ENCODE peak calls at places on chromosomes 16 and 17, in ten cellular contexts. T, K, F, Q, I, R, Z, M, W and Y are unnamed samples.

GRCh38 chr16:26651464-26651863 is 415.3 kb upstream of the C16orf82 start:
- DNase-seq in W (no peak), I (no peak), Q (no peak), F (no peak), R (no peak), K (no peak), M (no peak), Z (no peak), T (no peak), Y (no peak)

GRCh38 chr16:83473109-83473508 is 334.7 kb upstream of the HSBP1 start:
- DNase-seq in M (no peak), I (peak; percentile 62), Z (no peak), T (no peak), Q (no peak), W (no peak), F (no peak), R (no peak), K (no peak), Y (no peak)

GRCh38 chr16:25838724-25839186 is 147.0 kb downstream of the HS3ST4 start:
- DNase-seq in T (peak; percentile 44), F (no peak), Q (peak; percentile 75), I (peak; percentile 45), Z (no peak), W (no peak), R (peak; percentile 10), K (peak; percentile 14), M (peak; percentile 71), Y (peak; percentile 4)

GRCh38 chr16:19307587-19308241 is 22.2 kb downstream of the CLEC19A start:
- DNase-seq in K (no peak), F (no peak), Q (no peak), R (no peak), T (peak; percentile 26), M (no peak), W (no peak), I (no peak), Z (no peak), Y (no peak)

GRCh38 chr17:65246252-65246651 is 109.1 kb downstream of the RGS9 start:
- DNase-seq in W (no peak), K (no peak), Q (no peak), Z (no peak), R (no peak), M (no peak), F (no peak), I (no peak), T (no peak), Y (no peak)

GRCh38 chr16:85678821-85679220 is 9.9 kb downstream of the GINS2 start:
- DNase-seq in W (no peak), I (no peak), F (no peak), T (no peak), R (no peak), M (no peak), Q (no peak), Z (no peak), K (no peak), Y (no peak)

GRCh38 chr17:71409712-71410111 is 711.1 kb upstream of the SOX9 start:
- DNase-seq in W (peak; percentile 89), Q (no peak), F (no peak), R (no peak), K (no peak), T (no peak), M (peak; percentile 50), Z (no peak), I (peak; percentile 96), Y (peak; percentile 80)

GRCh38 chr16:64532117-64532516 is 589.7 kb downstream of the CDH11 start:
- DNase-seq in Z (no peak), W (no peak), F (no peak), I (no peak), K (no peak), T (no peak), R (no peak), M (no peak), Q (no peak), Y (no peak)

GRCh38 chr16:88472637-88473205 is 19.6 kb downstream of the ZFPM1 start:
- DNase-seq in T (no peak), Q (no peak), Z (no peak), I (no peak), F (no peak), K (no peak), W (no peak), M (no peak), R (no peak), Y (no peak)

GRCh38 chr16:86608301-86608747 is 30.0 kb downstream of the FOXL1 start:
- DNase-seq in I (no peak), Z (no peak), Q (no peak), F (no peak), R (no peak), K (no peak), W (no peak), M (no peak), T (no peak), Y (no peak)

GRCh38 chr17:18008496-18009268 is 30.3 kb downstream of the ATPAF2 start:
- DNase-seq in F (no peak), K (no peak), I (peak; percentile 75), T (no peak), Q (no peak), W (peak; percentile 85), Z (no peak), M (no peak), R (no peak), Y (peak; percentile 20)

GRCh38 chr16:80993293-80993691 is 13.4 kb downstream of the CMC2 start:
- DNase-seq in T (no peak), F (no peak), W (peak; percentile 61), Z (no peak), K (no peak), Q (no peak), M (no peak), R (no peak), I (peak; percentile 90), Y (peak; percentile 59)